ENCODE peak calls at places on chromosomes 13 and 19, in four cellular contexts. D is HCT116, T is neural crest cell, P is foreskin keratinocyte. J is an unnamed sample.

GRCh38 chr13:40996433-40997095 is 22.6 kb downstream of the ELF1 start:
- DNase-seq in T (no peak), D (no peak), P (no peak), J (no peak)

GRCh38 chr13:25059943-25060342 is 36.0 kb upstream of the PABPC3 start:
- DNase-seq in D (no peak), P (no peak), T (no peak), J (no peak)

GRCh38 chr13:60244381-60244780 is 80.7 kb upstream of the DIAPH3 start:
- DNase-seq in T (no peak), P (no peak), D (no peak), J (no peak)

GRCh38 chr13:70960841-70961443 is 852.7 kb upstream of the KLHL1 start:
- DNase-seq in D (no peak), P (no peak), T (peak), J (no peak)

GRCh38 chr19:3556978-3557460 is 367 bp downstream of the MFSD12 start:
- DNase-seq in T (no peak), P (no peak), D (no peak), J (no peak)

GRCh38 chr19:33177417-33177976 is 16.6 kb upstream of the LRP3 start:
- DNase-seq in T (peak), D (no peak), P (no peak), J (peak)

GRCh38 chr19:44850641-44851109 is 4.6 kb downstream of the NECTIN2 start:
- DNase-seq in P (no peak), D (no peak), T (no peak), J (no peak)

GRCh38 chr19:31378404-31378803 is 29.2 kb upstream of the TSHZ3 start:
- DNase-seq in D (no peak), T (no peak), P (peak), J (no peak)

GRCh38 chr13:23443878-23444277 is 10.4 kb upstream of the SACS start:
- DNase-seq in T (no peak), D (no peak), P (no peak), J (no peak)

GRCh38 chr19:28472843-28473242 is 740.1 kb downstream of the UQCRFS1 start:
- DNase-seq in P (no peak), D (no peak), T (no peak), J (no peak)

GRCh38 chr19:52922841-52923781 is at the start of gene ZNF888:
- DNase-seq in T (peak), D (peak), P (peak), J (peak)

GRCh38 chr19:38228491-38229439 is 4.7 kb upstream of the DPF1 start:
- DNase-seq in P (no peak), D (no peak), T (peak), J (no peak)

GRCh38 chr19:53598361-53598760 is 33.4 kb upstream of the DPRX start:
- DNase-seq in D (no peak), T (no peak), P (no peak), J (no peak)

GRCh38 chr13:33740134-33740538 is 77.8 kb upstream of the RFC3 start:
- DNase-seq in P (no peak), T (no peak), D (no peak), J (no peak)

GRCh38 chr13:114196629-114197028 is 17.6 kb downstream of the CFAP97D2 start:
- DNase-seq in P (no peak), D (no peak), T (no peak), J (no peak)

GRCh38 chr13:22828081-22828480 is 352.7 kb upstream of the SGCG start:
- DNase-seq in T (no peak), P (no peak), D (no peak), J (no peak)

GRCh38 chr19:43574424-43575155 is 737 bp downstream of the XRCC1 start:
- DNase-seq in T (no peak), D (no peak), P (no peak), J (no peak)

GRCh38 chr13:19182536-19182935 is 912 bp upstream of the TUBA3C start:
- DNase-seq in T (no peak), D (no peak), P (no peak), J (no peak)

GRCh38 chr13:95463516-95463915 is 89.0 kb upstream of the CLDN10 start:
- DNase-seq in P (no peak), D (no peak), T (no peak), J (no peak)

GRCh38 chr13:110561335-110562033 is at the start of gene RAB20:
- DNase-seq in T (peak), P (peak), D (peak), J (peak)

GRCh38 chr13:76293751-76294150 is 592.5 kb downstream of the KCTD12 start:
- DNase-seq in T (no peak), P (peak), D (no peak), J (no peak)

GRCh38 chr13:70905035-70905434 is 796.8 kb upstream of the KLHL1 start:
- DNase-seq in T (no peak), D (no peak), P (no peak), J (no peak)

GRCh38 chr19:39996218-39996810 is 546 bp upstream of the ZNF546 start:
- DNase-seq in P (peak), T (peak), D (peak), J (no peak)

GRCh38 chr19:8611890-8612806 is 1.6 kb upstream of the ADAMTS10 start:
- DNase-seq in P (no peak), T (no peak), D (no peak), J (no peak)

GRCh38 chr19:16293133-16294085 is 31.2 kb upstream of the KLF2 start:
- DNase-seq in P (no peak), D (no peak), T (no peak), J (no peak)

GRCh38 chr19:43290568-43291359 is 21.4 kb upstream of the PSG9 start:
- DNase-seq in D (no peak), T (peak), P (no peak), J (no peak)

GRCh38 chr19:5292843-5293606 is 47.6 kb downstream of the PTPRS start:
- DNase-seq in T (peak), P (no peak), D (no peak), J (peak)

GRCh38 chr13:93116809-93117208 is 109.8 kb upstream of the GPC6 start:
- DNase-seq in P (no peak), T (no peak), D (no peak), J (no peak)
- TF ChIP-seq CTCF in P (no peak), T (peak), D (no peak), J (peak)

GRCh38 chr19:10964903-10965302 is 4.1 kb downstream of the SMARCA4 start:
- DNase-seq in T (no peak), P (no peak), D (no peak), J (no peak)
- TF ChIP-seq CTCF in T (peak), P (peak), D (peak), J (peak)

DNA sequence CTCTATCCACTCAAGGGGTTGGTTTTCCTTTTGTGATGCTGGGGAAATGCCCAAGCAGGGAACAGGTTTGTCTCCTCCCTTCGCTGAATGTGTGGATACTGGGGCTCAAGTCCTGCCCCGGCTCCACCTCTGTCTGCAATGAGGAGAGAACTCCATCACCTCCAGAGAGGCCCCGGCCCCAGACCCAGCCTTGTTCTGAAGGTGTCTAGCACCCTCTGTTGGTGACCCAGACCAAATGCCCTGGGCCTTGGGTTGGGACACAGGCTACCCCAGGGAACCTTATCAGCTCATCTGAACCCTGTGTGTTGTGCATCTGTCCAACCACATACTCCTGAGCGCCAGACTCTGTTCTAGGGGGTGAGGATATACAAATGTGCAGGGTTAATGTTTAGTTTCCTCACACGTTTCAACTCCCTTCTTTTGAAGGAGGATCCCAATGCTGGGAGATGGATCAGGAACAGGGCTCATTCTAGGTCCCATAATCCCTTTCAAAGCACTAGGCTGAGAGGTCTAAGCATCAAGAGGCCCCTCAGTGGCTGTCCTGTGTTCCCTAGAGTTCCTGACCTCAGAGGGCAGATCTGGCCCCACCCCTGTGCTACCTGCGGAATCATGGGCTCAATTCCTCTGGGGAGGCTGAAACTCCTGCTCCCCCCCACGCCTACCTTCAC is 112.5 kb upstream of the SLC7A1 start:
- DNase-seq in T (no peak), P (no peak), D (peak), J (no peak)
- TF ChIP-seq CTCF in T (peak), P (peak), D (peak), J (peak)

GRCh38 chr13:43111887-43112400 is 88.6 kb downstream of the DNAJC15 start:
- DNase-seq in D (no peak), P (no peak), T (no peak), J (no peak)

GRCh38 chr13:43114504-43114903 is 91.1 kb downstream of the DNAJC15 start:
- DNase-seq in P (no peak), D (no peak), T (no peak), J (no peak)

GRCh38 chr13:43113603-43114002 is 90.2 kb downstream of the DNAJC15 start:
- DNase-seq in D (no peak), T (no peak), P (no peak), J (no peak)

GRCh38 chr13:43119206-43119605 is 95.8 kb downstream of the DNAJC15 start:
- DNase-seq in D (no peak), T (no peak), P (no peak), J (no peak)

GRCh38 chr13:43116242-43116641 is 92.9 kb downstream of the DNAJC15 start:
- DNase-seq in D (no peak), P (no peak), T (no peak), J (no peak)
- TF ChIP-seq CTCF in D (peak), P (no peak), T (no peak), J (peak)

GRCh38 chr19:51418707-51419106 is 1.3 kb upstream of the SIGLEC10 start:
- DNase-seq in T (no peak), D (no peak), P (no peak), J (no peak)
- TF ChIP-seq CTCF in T (no peak), D (no peak), P (no peak), J (no peak)

GRCh38 chr19:49664171-49665070 is 1.2 kb downstream of the IRF3 start:
- DNase-seq in D (peak), T (peak), P (peak), J (peak)
- TF ChIP-seq CTCF in D (no peak), T (no peak), P (peak), J (peak)

GRCh38 chr19:742540-743075 is 8.3 kb upstream of the MISP start:
- DNase-seq in P (no peak), T (no peak), D (no peak), J (no peak)

GRCh38 chr19:739998-740715 is 10.8 kb upstream of the MISP start:
- DNase-seq in D (no peak), T (no peak), P (no peak), J (no peak)

GRCh38 chr19:743168-743687 is 7.7 kb upstream of the MISP start:
- DNase-seq in P (no peak), T (no peak), D (no peak), J (no peak)

GRCh38 chr19:738509-739128 is 12.3 kb upstream of the MISP start:
- DNase-seq in T (no peak), P (no peak), D (no peak), J (no peak)

DNA sequence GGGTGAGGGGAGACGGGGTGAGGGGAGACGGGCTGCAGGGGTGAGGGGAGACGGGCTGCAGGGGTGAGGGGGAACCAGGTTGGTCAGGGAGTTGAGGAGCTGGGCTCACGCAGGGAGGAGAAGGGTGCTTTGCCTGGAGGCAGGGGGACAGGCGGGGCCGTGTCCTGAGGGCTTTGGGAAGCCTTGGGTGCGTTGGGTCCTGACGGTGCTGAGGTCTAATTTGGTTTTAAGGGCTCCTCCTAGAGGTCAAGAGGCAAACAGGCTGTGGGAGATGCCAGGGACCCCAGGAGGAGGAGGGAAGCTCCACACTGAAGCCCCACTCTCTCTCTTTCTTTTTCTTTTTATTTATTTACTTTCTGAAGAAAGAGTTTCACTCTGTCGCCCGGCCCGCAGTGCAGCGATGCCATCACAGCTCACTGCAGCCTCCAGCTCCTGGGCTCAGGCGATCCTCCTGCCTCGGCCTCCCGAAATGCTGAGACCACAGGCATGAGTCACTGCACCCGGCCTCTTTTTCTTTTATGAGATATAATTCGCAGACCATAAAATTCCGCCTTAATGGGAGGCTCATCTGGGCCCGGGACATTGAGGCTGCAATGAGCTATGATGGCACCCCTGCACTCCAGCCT is 9.3 kb upstream of the MISP start:
- DNase-seq in P (no peak), T (no peak), D (no peak), J (no peak)
- TF ChIP-seq CTCF in P (peak), T (no peak), D (peak), J (peak)

GRCh38 chr13:99297330-99297729 is 9.9 kb downstream of the GPR183 start:
- DNase-seq in T (no peak), P (no peak), D (no peak), J (no peak)
- TF ChIP-seq CTCF in T (no peak), P (no peak), D (no peak), J (no peak)

GRCh38 chr13:112172017-112172416 is 105.1 kb downstream of the SOX1 start:
- DNase-seq in T (no peak), D (no peak), P (no peak), J (no peak)
- TF ChIP-seq CTCF in T (no peak), D (no peak), P (no peak), J (no peak)

J was measured in progenitor cell of endocrine pancreas.